ENCODE peak calls at places on chromosomes 11 and 22, in seven cellular contexts. M is endothelial cell, R is H9, H is right atrium auricular region, X is mucosa of descending colon, J is left ventricle myocardium inferior, N is WERI-Rb-1. S is an unnamed sample.

GRCh38 chr11:12276356-12276755 is 101.0 kb upstream of the PARVA start:
- DNase-seq in R (peak), J (no peak), X (no peak), M (no peak), N (no peak), H (peak), S (no peak)

GRCh38 chr11:57658023-57658361 is 430 bp downstream of the CLP1 start:
- DNase-seq in M (no peak), X (no peak), J (no peak), R (no peak), N (no peak), H (no peak), S (no peak)

GRCh38 chr11:124662111-124662510 is 11.4 kb downstream of the SIAE start:
- DNase-seq in X (no peak), M (no peak), J (no peak), H (no peak), N (no peak), R (no peak), S (no peak)

GRCh38 chr11:26599421-26599820 is 27.4 kb upstream of the MUC15 start:
- DNase-seq in X (no peak), H (no peak), J (no peak), M (no peak), N (no peak), R (no peak), S (peak)

GRCh38 chr22:23036684-23037428 is 33.5 kb upstream of the GNAZ start:
- DNase-seq in M (no peak), J (no peak), R (no peak), N (peak), H (no peak), X (no peak), S (peak)

GRCh38 chr22:49903322-49904039 is 14.8 kb downstream of the ALG12 start:
- DNase-seq in H (no peak), X (no peak), J (no peak), N (no peak), R (no peak), M (no peak), S (no peak)

GRCh38 chr22:36589856-36590255 is 60.9 kb upstream of the EIF3D start:
- DNase-seq in R (no peak), H (no peak), X (no peak), J (no peak), M (no peak), N (no peak), S (no peak)

GRCh38 chr11:57978686-57979531 is 44.8 kb upstream of the OR9Q1 start:
- DNase-seq in H (no peak), R (no peak), M (no peak), J (no peak), X (no peak), N (no peak), S (peak)

GRCh38 chr11:59200421-59200746 is 12.3 kb downstream of the MPEG1 start:
- DNase-seq in N (no peak), J (no peak), M (no peak), R (no peak), H (no peak), X (no peak), S (no peak)

GRCh38 chr11:121419839-121420238 is 32.3 kb upstream of the SORL1 start:
- DNase-seq in X (peak), N (no peak), M (no peak), J (no peak), H (no peak), R (no peak), S (no peak)

GRCh38 chr11:64321533-64321932 is 3.6 kb downstream of the PRDX5 start:
- DNase-seq in N (no peak), X (peak), M (no peak), J (no peak), H (no peak), R (no peak), S (peak)

GRCh38 chr22:35397095-35397904 is 2.6 kb upstream of the MCM5 start:
- DNase-seq in J (no peak), H (no peak), N (no peak), X (no peak), M (no peak), R (no peak), S (no peak)

GRCh38 chr11:1748467-1749019 is 1.9 kb downstream of the IFITM10 start:
- DNase-seq in X (no peak), H (no peak), J (no peak), R (no peak), M (no peak), N (no peak), S (no peak)

GRCh38 chr11:123544631-123545375 is 109.6 kb downstream of the SCN3B start:
- DNase-seq in J (peak), N (no peak), M (no peak), X (no peak), H (no peak), R (no peak), S (no peak)

GRCh38 chr11:88345408-88345807 is 7.9 kb upstream of the CTSC start:
- DNase-seq in N (no peak), R (no peak), X (no peak), H (no peak), J (no peak), M (no peak), S (peak)

GRCh38 chr11:95230054-95231034 is 658 bp downstream of the SESN3 start:
- DNase-seq in M (peak), R (peak), X (peak), N (peak), H (peak), J (no peak), S (peak)

GRCh38 chr11:116073854-116074837 is 569.9 kb upstream of the CADM1 start:
- DNase-seq in R (no peak), N (peak), X (peak), J (peak), M (no peak), H (no peak), S (no peak)

GRCh38 chr11:116072133-116072532 is 567.9 kb upstream of the CADM1 start:
- DNase-seq in N (no peak), R (peak), X (no peak), H (no peak), J (no peak), M (no peak), S (no peak)

GRCh38 chr11:116071241-116071640 is 567.0 kb upstream of the CADM1 start:
- DNase-seq in N (no peak), M (no peak), R (no peak), H (no peak), J (no peak), X (no peak), S (no peak)

GRCh38 chr11:116070555-116070954 is 566.3 kb upstream of the CADM1 start:
- DNase-seq in N (no peak), M (no peak), R (no peak), J (no peak), H (no peak), X (no peak), S (no peak)

GRCh38 chr11:116072776-116073175 is 568.6 kb upstream of the CADM1 start:
- DNase-seq in M (peak), H (no peak), R (peak), J (no peak), X (peak), N (peak), S (no peak)
- TF ChIP-seq CTCF in M (peak), H (no peak), R (peak), J (no peak), X (no peak), N (peak), S (no peak)

DNA sequence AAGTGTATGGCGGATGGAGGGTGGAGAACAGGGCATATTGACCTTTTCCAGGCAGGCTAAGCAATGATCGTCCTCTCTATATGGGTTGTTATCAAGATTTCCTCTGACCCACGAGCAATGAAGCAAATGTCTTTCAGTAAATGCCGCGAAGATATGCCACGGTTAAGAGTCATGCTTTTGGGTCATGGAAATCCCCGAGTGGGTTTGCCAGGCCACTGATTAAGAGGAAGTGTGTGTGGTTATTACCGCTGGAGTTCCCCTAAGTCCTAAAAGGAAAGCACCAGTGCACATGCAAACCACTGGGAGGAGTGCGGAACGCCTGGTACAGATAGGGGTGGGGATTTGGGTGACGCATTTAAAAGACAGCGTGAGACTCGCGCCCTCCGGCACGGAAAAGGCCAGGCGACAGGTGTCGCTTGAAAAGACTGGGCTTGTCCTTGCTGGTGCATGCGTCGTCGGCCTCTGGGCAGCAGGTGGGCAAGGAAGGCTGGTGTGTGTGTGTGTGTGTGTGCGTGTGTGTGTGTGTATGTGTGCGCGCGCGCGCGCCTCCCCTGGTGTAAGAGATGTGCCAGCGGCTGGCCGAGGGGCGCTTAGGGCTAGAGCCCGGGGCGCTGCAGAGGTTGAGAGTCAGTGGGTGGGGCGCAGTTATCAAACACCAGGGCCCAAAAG is at the start of gene BIRC3:
- DNase-seq in N (peak), X (peak), R (peak), H (peak), J (peak), M (peak), S (peak)
- TF ChIP-seq CTCF in N (no peak), X (peak), R (no peak), H (peak), J (peak), M (no peak), S (peak)

DNA sequence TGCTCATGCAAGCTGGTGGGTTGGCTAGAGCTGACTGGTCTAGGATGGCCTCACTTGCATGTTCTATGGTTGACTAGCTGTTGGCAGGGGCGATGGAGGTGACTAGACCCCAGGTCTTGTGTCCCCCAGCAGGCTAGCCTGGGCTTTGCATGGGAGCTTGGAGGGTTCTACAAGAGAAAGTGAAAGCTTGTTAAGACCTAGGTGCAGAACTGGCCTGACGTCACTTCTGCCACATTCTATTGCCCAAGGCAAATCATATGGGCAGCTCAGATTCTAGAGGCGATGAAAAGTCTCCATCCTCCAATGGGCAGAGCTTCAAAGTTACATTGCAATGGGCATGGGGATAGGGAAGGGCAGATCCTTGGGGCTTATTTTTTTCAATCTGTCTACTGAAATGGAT is 170.9 kb downstream of the MIAT start:
- DNase-seq in J (no peak), R (no peak), M (no peak), H (no peak), N (peak), X (no peak), S (peak)
- TF ChIP-seq CTCF in J (no peak), R (no peak), M (no peak), H (no peak), N (no peak), X (no peak), S (no peak)

DNA sequence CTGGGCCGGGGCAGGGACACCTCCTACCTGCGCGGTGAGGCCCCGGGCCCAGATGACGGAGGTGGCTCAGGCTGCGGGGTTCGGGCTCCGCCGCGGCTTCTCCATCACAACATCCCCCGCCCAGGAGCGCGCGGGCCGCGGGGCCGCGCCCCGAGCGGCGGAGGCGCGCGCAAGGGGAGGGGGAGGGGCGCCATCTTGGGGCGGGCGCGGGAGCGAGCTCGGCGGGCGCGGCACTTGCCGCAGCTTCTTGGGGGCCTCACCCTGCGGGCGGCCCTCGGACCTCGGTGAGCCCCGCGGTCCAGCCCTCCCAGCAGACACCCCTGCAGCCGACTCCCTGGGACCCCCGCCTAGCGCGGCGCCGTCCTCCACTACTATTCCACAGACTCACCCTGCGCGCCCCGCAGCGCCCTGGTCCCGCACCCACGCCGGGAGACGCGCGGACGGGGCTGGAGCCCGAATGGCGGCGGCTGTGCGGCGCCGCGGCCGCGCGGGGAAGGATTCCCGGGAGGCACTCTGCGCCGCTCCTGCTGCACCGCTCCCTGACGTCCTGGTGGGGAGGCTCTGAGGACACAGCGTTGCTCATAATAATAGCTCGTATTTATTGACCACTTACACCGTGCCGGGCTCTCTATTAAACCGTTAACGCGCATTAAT is at the start of gene APBB1:
- DNase-seq in X (peak), M (peak), R (peak), N (peak), J (peak), H (no peak), S (peak)
- TF ChIP-seq CTCF in X (no peak), M (no peak), R (no peak), N (no peak), J (peak), H (peak), S (no peak)

DNA sequence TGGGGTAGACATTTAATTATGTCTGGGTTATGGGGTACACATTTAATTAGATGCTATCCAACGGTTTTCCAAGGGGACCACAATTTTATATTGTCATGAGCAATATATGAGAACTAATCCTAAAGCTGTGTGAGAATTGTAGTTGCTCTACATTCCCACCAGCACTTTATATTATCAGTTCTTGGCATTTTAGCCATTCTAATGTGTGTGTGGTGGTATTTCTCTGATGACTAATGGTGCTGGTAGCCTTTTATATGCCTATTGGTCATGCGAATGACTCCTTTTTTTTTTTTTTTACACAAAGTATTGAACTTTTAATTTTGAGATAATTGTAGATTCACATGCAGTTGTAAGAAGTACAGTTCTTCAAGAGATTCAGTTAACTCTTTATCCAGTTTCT is 26.2 kb downstream of the TMEM135 start:
- DNase-seq in N (no peak), H (no peak), J (no peak), R (no peak), X (no peak), M (no peak), S (no peak)
- TF ChIP-seq CTCF in N (no peak), H (no peak), J (no peak), R (no peak), X (no peak), M (no peak), S (no peak)

DNA sequence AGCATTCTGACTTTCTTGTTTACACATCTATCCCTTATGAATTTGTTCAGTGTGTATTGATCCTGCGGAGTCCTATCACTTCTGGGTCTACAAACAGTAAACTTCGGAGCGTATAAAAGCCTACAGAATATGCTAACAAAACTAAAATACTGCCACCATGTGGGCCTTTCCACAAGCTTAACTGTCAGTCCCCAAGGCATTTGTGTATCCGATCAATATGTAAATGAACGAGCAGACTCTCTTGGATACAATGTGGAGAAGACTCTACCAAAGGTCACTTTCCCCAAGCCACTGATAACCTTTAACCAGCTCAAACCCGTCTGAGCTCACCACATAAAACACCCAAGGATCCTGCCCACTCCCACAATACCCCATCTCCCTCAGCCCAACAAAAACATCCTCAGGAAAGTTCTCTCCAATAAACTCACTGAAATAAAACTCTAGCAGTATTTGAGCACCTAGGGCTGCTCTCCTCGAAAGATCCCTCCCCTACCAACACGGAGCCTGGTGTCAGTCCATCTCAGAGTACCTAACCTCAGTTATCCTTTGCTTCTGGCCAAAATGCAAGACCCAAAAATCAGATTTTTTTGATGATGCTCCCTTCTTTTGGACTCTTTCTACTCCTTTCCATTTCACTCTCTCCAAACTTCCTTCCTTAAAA is 17.8 kb downstream of the ADA2 start:
- DNase-seq in H (no peak), R (no peak), M (no peak), N (no peak), X (no peak), J (no peak), S (no peak)
- TF ChIP-seq CTCF in H (peak), R (peak), M (no peak), N (peak), X (no peak), J (peak), S (no peak)

DNA sequence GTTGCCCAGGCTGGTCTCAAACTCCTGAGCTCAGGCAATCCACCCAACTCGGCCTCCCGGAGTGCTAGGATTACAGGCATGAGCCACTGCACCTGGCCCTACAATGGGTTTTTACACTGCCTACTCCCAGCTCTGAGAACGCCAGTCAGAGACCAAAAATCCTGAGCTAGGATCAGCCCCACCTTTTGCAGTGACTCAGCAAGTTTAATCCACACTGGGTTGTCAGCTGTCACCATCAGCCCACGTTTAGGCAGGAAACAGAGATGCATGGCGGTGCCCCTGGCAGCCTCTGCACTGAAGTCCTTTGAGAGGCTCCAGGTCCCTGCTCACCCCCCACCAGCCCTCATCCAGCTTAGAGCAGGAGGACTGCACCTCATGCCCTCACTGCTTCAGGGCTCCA is 117.6 kb downstream of the ARHGAP8 start:
- DNase-seq in J (no peak), X (no peak), H (no peak), M (no peak), R (peak), N (peak), S (peak)
- TF ChIP-seq CTCF in J (no peak), X (no peak), H (no peak), M (no peak), R (no peak), N (no peak), S (no peak)

S was measured in epithelial cell of esophagus.